ENCODE peak calls at places on chromosome X, in four cellular contexts. J, F, E and O are unnamed samples.

GRCh38 chrX:87517571-87518141 is at the start of gene KLHL4:
- DNase-seq in E (no peak), J (no peak), F (no peak), O (peak; percentile 90)

GRCh38 chrX:134599173-134599914 is 58.9 kb downstream of the PLAC1 start:
- DNase-seq in F (no peak), E (peak; percentile 91), J (peak; percentile 32), O (no peak)

GRCh38 chrX:13005671-13006473 is 31.0 kb downstream of the TMSB4X start:
- DNase-seq in J (no peak), E (no peak), F (no peak), O (no peak)

GRCh38 chrX:149272690-149273463 is 232.2 kb downstream of the IDS start:
- DNase-seq in J (no peak), E (no peak), F (no peak), O (no peak)

GRCh38 chrX:65528705-65529340 is 5.8 kb downstream of the LAS1L start:
- DNase-seq in F (peak; percentile 60), J (no peak), E (no peak), O (peak; percentile 29)

GRCh38 chrX:119325456-119325855 is 73.7 kb upstream of the SLC25A43 start:
- DNase-seq in J (no peak), E (peak; percentile 3), F (peak; percentile 39), O (peak; percentile 49)

GRCh38 chrX:71998836-71999509 is 88.3 kb downstream of the NHSL2 start:
- DNase-seq in E (no peak), F (peak; percentile 70), J (no peak), O (peak; percentile 5)

GRCh38 chrX:16517206-16517605 is 132.8 kb upstream of the S100G start:
- DNase-seq in J (no peak), E (no peak), F (no peak), O (no peak)

GRCh38 chrX:29535212-29536162 is 679.9 kb upstream of the MAGEB2 start:
- DNase-seq in J (no peak), F (no peak), E (no peak), O (peak; percentile 2)